ENCODE peak calls at places on chromosomes 12 and 14, in four cellular contexts. D is A549, J is AG09309, A is IMR-90. H is an unnamed sample.

GRCh38 chr12:101474248-101474647 is 888 bp upstream of the SPIC start:
- DNase-seq in A (no peak), D (no peak), J (no peak), H (no peak)

GRCh38 chr14:50039734-50040400 is 76.5 kb downstream of the VCPKMT start:
- DNase-seq in A (no peak), J (peak; percentile 40), D (peak; percentile 48), H (peak; percentile 72)

GRCh38 chr12:48044396-48044795 is 40.1 kb upstream of the COL2A1 start:
- DNase-seq in A (no peak), J (no peak), D (no peak), H (no peak)

GRCh38 chr14:79629891-79630560 is 581.3 kb downstream of the DIO2 start:
- DNase-seq in J (no peak), D (no peak), A (peak; percentile 13), H (no peak)

GRCh38 chr14:70555890-70556289 is 21.1 kb upstream of the ADAM20 start:
- DNase-seq in J (no peak), A (peak; percentile 25), D (no peak), H (peak; percentile 7)

GRCh38 chr14:93033983-93034670 is 81.6 kb downstream of the ITPK1 start:
- DNase-seq in A (no peak), J (no peak), D (no peak), H (no peak)

GRCh38 chr12:66496595-66496994 is 182.3 kb downstream of the GRIP1 start:
- DNase-seq in J (no peak), A (no peak), D (no peak), H (no peak)

GRCh38 chr14:50057331-50057730 is 59.0 kb downstream of the VCPKMT start:
- DNase-seq in D (no peak), A (no peak), J (no peak), H (no peak)

GRCh38 chr12:46494424-46494823 is 121.9 kb upstream of the SLC38A2 start:
- DNase-seq in D (no peak), J (no peak), A (peak; percentile 85), H (peak; percentile 38)

GRCh38 chr14:59229653-59230406 is 41.4 kb downstream of the DAAM1 start:
- DNase-seq in A (no peak), D (no peak), J (no peak), H (no peak)

GRCh38 chr12:14558377-14559051 is 9.2 kb downstream of the PLBD1 start:
- DNase-seq in A (no peak), J (no peak), D (no peak), H (no peak)

GRCh38 chr12:14548609-14549008 is 19.1 kb downstream of the PLBD1 start:
- DNase-seq in J (no peak), D (no peak), A (no peak), H (no peak)

GRCh38 chr12:14557966-14558365 is 9.7 kb downstream of the PLBD1 start:
- DNase-seq in D (no peak), J (no peak), A (no peak), H (no peak)

GRCh38 chr12:14554281-14555008 is 13.2 kb downstream of the PLBD1 start:
- DNase-seq in D (no peak), A (no peak), J (no peak), H (peak; percentile 1)
- TF ChIP-seq CTCF in D (no peak), A (no peak), J (no peak), H (no peak)

DNA sequence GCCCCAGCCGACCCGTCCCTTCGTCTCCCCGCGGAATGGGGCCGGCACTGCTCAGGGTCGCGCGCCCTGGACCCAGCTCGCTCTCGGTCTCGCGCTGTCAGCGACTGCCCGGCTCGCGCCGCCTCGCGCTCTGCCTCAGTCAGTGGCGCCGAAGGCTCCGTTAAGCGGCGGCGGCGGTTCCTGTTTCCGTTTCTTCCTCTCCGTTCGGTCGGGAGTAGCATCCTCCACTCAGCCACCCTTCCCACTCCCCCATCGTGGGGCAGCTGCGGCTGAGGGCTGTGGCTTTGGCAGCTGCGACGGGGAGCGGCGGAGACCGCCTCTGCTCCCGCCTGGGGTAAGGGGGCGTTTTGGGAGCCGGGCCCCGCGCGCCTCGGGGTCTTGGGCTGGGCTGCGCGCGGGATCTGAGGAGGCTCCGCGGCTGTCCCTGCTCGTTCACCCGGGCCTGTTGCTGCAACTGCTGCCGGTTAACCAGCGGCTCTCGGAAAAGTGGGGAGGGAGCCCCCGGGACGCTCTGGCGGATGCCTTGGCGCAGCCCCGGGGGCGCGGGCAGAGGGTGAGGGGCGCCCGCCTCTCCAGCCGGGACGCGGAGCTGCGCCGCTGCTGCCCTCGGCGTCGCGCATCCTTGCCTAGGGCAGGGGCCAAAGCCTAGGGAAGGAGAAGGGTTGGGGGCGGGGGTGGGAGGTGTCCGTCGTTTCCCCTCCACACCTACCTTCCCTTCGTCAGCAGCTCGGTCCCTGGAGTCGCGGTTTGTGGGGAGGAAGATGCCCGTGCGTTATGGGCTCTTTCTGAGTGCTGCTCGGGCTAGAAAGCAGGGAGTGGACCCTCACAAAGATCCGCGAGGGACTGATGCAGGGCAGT is 580 bp downstream of the FUT8 start:
- DNase-seq in A (peak; percentile 73), J (no peak), D (peak; percentile 44), H (peak; percentile 47)
- TF ChIP-seq CTCF in A (peak; percentile 23), J (peak; percentile 23), D (no peak), H (peak; percentile 11)

GRCh38 chr12:85951823-85952222 is 77.7 kb downstream of the NTS start:
- DNase-seq in A (peak; percentile 5), J (no peak), D (no peak), H (no peak)
- TF ChIP-seq CTCF in A (peak; percentile 34), J (no peak), D (peak; percentile 56), H (peak; percentile 32)

GRCh38 chr12:70955415-70955814 is 34.9 kb upstream of the PTPRR start:
- DNase-seq in A (no peak), D (no peak), J (no peak), H (no peak)
- TF ChIP-seq CTCF in A (no peak), D (no peak), J (no peak), H (no peak)

H was measured in brain microvascular endothelial cell.